ENCODE peak calls at places on chromosome 5, in seven cellular contexts. One of them, this sample, is unnamed.

GRCh38 chr5:126499742-126500396 is 76.7 kb downstream of the GRAMD2B start:
- DNase-seq in mesendoderm: peak
- DNase-seq in mesenchymal stem cell: no peak
- DNase-seq in trophoblast cell: no peak
- DNase-seq in H9: peak
- DNase-seq in IMR-90: no peak
- DNase-seq in neuronal stem cell: no peak
- DNase-seq in this sample: peak

GRCh38 chr5:1195916-1196315 is 5.5 kb upstream of the SLC6A19 start:
- DNase-seq in mesenchymal stem cell: no peak
- DNase-seq in IMR-90: no peak
- DNase-seq in H9: no peak
- DNase-seq in mesendoderm: no peak
- DNase-seq in trophoblast cell: no peak
- DNase-seq in neuronal stem cell: no peak
- DNase-seq in this sample: no peak

GRCh38 chr5:171957591-171958251 is 48.7 kb downstream of the FBXW11 start:
- DNase-seq in neuronal stem cell: no peak
- DNase-seq in H9: no peak
- DNase-seq in trophoblast cell: no peak
- DNase-seq in mesendoderm: no peak
- DNase-seq in mesenchymal stem cell: no peak
- DNase-seq in IMR-90: no peak
- DNase-seq in this sample: no peak

GRCh38 chr5:149429839-149430721 is 51.0 kb upstream of the IL17B start:
- DNase-seq in IMR-90: no peak
- DNase-seq in trophoblast cell: no peak
- DNase-seq in mesenchymal stem cell: peak
- DNase-seq in mesendoderm: peak
- DNase-seq in H9: peak
- DNase-seq in neuronal stem cell: no peak
- DNase-seq in this sample: no peak

GRCh38 chr5:127434588-127434987 is 82.9 kb upstream of the PRRC1 start:
- DNase-seq in mesendoderm: no peak
- DNase-seq in trophoblast cell: no peak
- DNase-seq in neuronal stem cell: no peak
- DNase-seq in H9: peak
- DNase-seq in IMR-90: no peak
- DNase-seq in mesenchymal stem cell: no peak
- DNase-seq in this sample: no peak

GRCh38 chr5:79561525-79561893 is 47.6 kb upstream of the HOMER1 start:
- DNase-seq in neuronal stem cell: no peak
- DNase-seq in H9: no peak
- DNase-seq in mesendoderm: no peak
- DNase-seq in trophoblast cell: no peak
- DNase-seq in mesenchymal stem cell: no peak
- DNase-seq in IMR-90: no peak
- DNase-seq in this sample: no peak

GRCh38 chr5:167585184-167585583 is 706.3 kb upstream of the WWC1 start:
- DNase-seq in IMR-90: no peak
- DNase-seq in mesendoderm: no peak
- DNase-seq in trophoblast cell: no peak
- DNase-seq in mesenchymal stem cell: no peak
- DNase-seq in neuronal stem cell: no peak
- DNase-seq in H9: no peak
- DNase-seq in this sample: no peak

GRCh38 chr5:176415240-176416122 is 858 bp downstream of the CLTB start:
- DNase-seq in H9: no peak
- DNase-seq in neuronal stem cell: no peak
- DNase-seq in mesenchymal stem cell: peak
- DNase-seq in trophoblast cell: peak
- DNase-seq in mesendoderm: peak
- DNase-seq in IMR-90: peak
- DNase-seq in this sample: peak

GRCh38 chr5:77928776-77929175 is 152.6 kb upstream of the TBCA start:
- DNase-seq in H9: no peak
- DNase-seq in mesendoderm: no peak
- DNase-seq in trophoblast cell: no peak
- DNase-seq in mesenchymal stem cell: no peak
- DNase-seq in neuronal stem cell: no peak
- DNase-seq in IMR-90: no peak
- DNase-seq in this sample: no peak

GRCh38 chr5:133930061-133930823 is 38.2 kb downstream of the C5orf15 start:
- DNase-seq in trophoblast cell: no peak
- DNase-seq in mesendoderm: no peak
- DNase-seq in neuronal stem cell: no peak
- DNase-seq in H9: no peak
- DNase-seq in IMR-90: peak
- DNase-seq in mesenchymal stem cell: no peak
- DNase-seq in this sample: no peak

GRCh38 chr5:167352801-167353200 is 938.6 kb upstream of the WWC1 start:
- DNase-seq in H9: no peak
- DNase-seq in neuronal stem cell: no peak
- DNase-seq in IMR-90: no peak
- DNase-seq in mesendoderm: no peak
- DNase-seq in mesenchymal stem cell: no peak
- DNase-seq in trophoblast cell: no peak
- DNase-seq in this sample: no peak

GRCh38 chr5:97065475-97065874 is 76.9 kb downstream of the LIX1 start:
- DNase-seq in mesendoderm: peak
- DNase-seq in trophoblast cell: no peak
- DNase-seq in neuronal stem cell: no peak
- DNase-seq in mesenchymal stem cell: no peak
- DNase-seq in H9: no peak
- DNase-seq in IMR-90: no peak
- DNase-seq in this sample: no peak

GRCh38 chr5:152372875-152373274 is 32.2 kb downstream of the NMUR2 start:
- DNase-seq in IMR-90: no peak
- DNase-seq in mesendoderm: no peak
- DNase-seq in trophoblast cell: no peak
- DNase-seq in H9: no peak
- DNase-seq in neuronal stem cell: no peak
- DNase-seq in mesenchymal stem cell: no peak
- DNase-seq in this sample: no peak

GRCh38 chr5:102911973-102912372 is 156.9 kb downstream of the PAM start:
- DNase-seq in IMR-90: peak
- DNase-seq in trophoblast cell: no peak
- DNase-seq in neuronal stem cell: no peak
- DNase-seq in mesendoderm: no peak
- DNase-seq in mesenchymal stem cell: peak
- DNase-seq in H9: no peak
- DNase-seq in this sample: no peak

GRCh38 chr5:158797498-158797845 is 302.2 kb downstream of the EBF1 start:
- DNase-seq in IMR-90: no peak
- DNase-seq in trophoblast cell: no peak
- DNase-seq in H9: no peak
- DNase-seq in mesendoderm: no peak
- DNase-seq in neuronal stem cell: no peak
- DNase-seq in mesenchymal stem cell: no peak
- DNase-seq in this sample: no peak

GRCh38 chr5:106376522-106376921 is 1294.2 kb downstream of the EFNA5 start:
- DNase-seq in neuronal stem cell: no peak
- DNase-seq in IMR-90: peak
- DNase-seq in mesenchymal stem cell: peak
- DNase-seq in mesendoderm: no peak
- DNase-seq in trophoblast cell: no peak
- DNase-seq in H9: no peak
- DNase-seq in this sample: no peak

GRCh38 chr5:107231191-107231590 is 439.5 kb downstream of the EFNA5 start:
- DNase-seq in mesenchymal stem cell: no peak
- DNase-seq in H9: no peak
- DNase-seq in mesendoderm: no peak
- DNase-seq in IMR-90: no peak
- DNase-seq in neuronal stem cell: no peak
- DNase-seq in trophoblast cell: no peak
- DNase-seq in this sample: no peak

GRCh38 chr5:17129093-17129492 is 88.3 kb upstream of the BASP1 start:
- DNase-seq in neuronal stem cell: no peak
- DNase-seq in mesendoderm: no peak
- DNase-seq in IMR-90: no peak
- DNase-seq in mesenchymal stem cell: peak
- DNase-seq in H9: no peak
- DNase-seq in trophoblast cell: no peak
- DNase-seq in this sample: no peak

GRCh38 chr5:151179489-151179840 is 21.9 kb upstream of the ANXA6 start:
- DNase-seq in neuronal stem cell: no peak
- DNase-seq in trophoblast cell: no peak
- DNase-seq in mesendoderm: no peak
- DNase-seq in mesenchymal stem cell: no peak
- DNase-seq in IMR-90: no peak
- DNase-seq in H9: no peak
- DNase-seq in this sample: no peak

GRCh38 chr5:140734354-140734753 is 34.1 kb downstream of the ZMAT2 start:
- DNase-seq in trophoblast cell: no peak
- DNase-seq in neuronal stem cell: no peak
- DNase-seq in IMR-90: no peak
- DNase-seq in H9: no peak
- DNase-seq in mesendoderm: peak
- DNase-seq in mesenchymal stem cell: peak
- DNase-seq in this sample: no peak

GRCh38 chr5:4083591-4084337 is 488.1 kb downstream of the IRX1 start:
- DNase-seq in neuronal stem cell: no peak
- DNase-seq in mesendoderm: no peak
- DNase-seq in mesenchymal stem cell: no peak
- DNase-seq in H9: no peak
- DNase-seq in trophoblast cell: no peak
- DNase-seq in IMR-90: no peak
- DNase-seq in this sample: no peak

GRCh38 chr5:91171322-91171721 is 211.8 kb downstream of the ARRDC3 start:
- DNase-seq in H9: no peak
- DNase-seq in IMR-90: no peak
- DNase-seq in mesenchymal stem cell: no peak
- DNase-seq in trophoblast cell: no peak
- DNase-seq in neuronal stem cell: no peak
- DNase-seq in mesendoderm: no peak
- DNase-seq in this sample: no peak

GRCh38 chr5:98769006-98769255 is 4.5 kb upstream of the RGMB start:
- DNase-seq in IMR-90: no peak
- DNase-seq in H9: no peak
- DNase-seq in mesenchymal stem cell: no peak
- DNase-seq in trophoblast cell: no peak
- DNase-seq in neuronal stem cell: no peak
- DNase-seq in mesendoderm: no peak
- DNase-seq in this sample: no peak

GRCh38 chr5:132055808-132056609 is 4.4 kb upstream of the IL3 start:
- DNase-seq in H9: peak
- DNase-seq in mesendoderm: no peak
- DNase-seq in neuronal stem cell: no peak
- DNase-seq in trophoblast cell: no peak
- DNase-seq in IMR-90: no peak
- DNase-seq in mesenchymal stem cell: no peak
- DNase-seq in this sample: peak

GRCh38 chr5:159184858-159185381 is 24.4 kb downstream of the RNF145 start:
- DNase-seq in mesendoderm: peak
- DNase-seq in trophoblast cell: peak
- DNase-seq in neuronal stem cell: no peak
- DNase-seq in H9: no peak
- DNase-seq in mesenchymal stem cell: peak
- DNase-seq in IMR-90: peak
- DNase-seq in this sample: no peak

GRCh38 chr5:21918451-21918850 is 934.7 kb downstream of the CDH12 start:
- DNase-seq in neuronal stem cell: no peak
- DNase-seq in IMR-90: no peak
- DNase-seq in mesendoderm: peak
- DNase-seq in trophoblast cell: no peak
- DNase-seq in mesenchymal stem cell: no peak
- DNase-seq in H9: no peak
- DNase-seq in this sample: no peak

GRCh38 chr5:103674321-103674720 is 111.7 kb upstream of the NUDT12 start:
- DNase-seq in trophoblast cell: no peak
- DNase-seq in neuronal stem cell: no peak
- DNase-seq in H9: no peak
- DNase-seq in mesendoderm: no peak
- DNase-seq in IMR-90: no peak
- DNase-seq in mesenchymal stem cell: no peak
- DNase-seq in this sample: no peak

GRCh38 chr5:120942551-120942950 is 478.5 kb downstream of the PRR16 start:
- DNase-seq in mesendoderm: peak
- DNase-seq in H9: no peak
- DNase-seq in IMR-90: peak
- DNase-seq in neuronal stem cell: no peak
- DNase-seq in trophoblast cell: no peak
- DNase-seq in mesenchymal stem cell: no peak
- DNase-seq in this sample: no peak

GRCh38 chr5:53337827-53338226 is 142.6 kb upstream of the FST start:
- DNase-seq in mesendoderm: no peak
- DNase-seq in H9: no peak
- DNase-seq in trophoblast cell: no peak
- DNase-seq in neuronal stem cell: no peak
- DNase-seq in IMR-90: peak
- DNase-seq in mesenchymal stem cell: no peak
- DNase-seq in this sample: no peak

GRCh38 chr5:173643964-173644363 is 27.5 kb upstream of the BOD1 start:
- DNase-seq in H9: peak
- DNase-seq in IMR-90: peak
- DNase-seq in trophoblast cell: no peak
- DNase-seq in mesenchymal stem cell: no peak
- DNase-seq in mesendoderm: peak
- DNase-seq in neuronal stem cell: peak
- DNase-seq in this sample: peak
- H2AK5ac ChIP-seq in H9: no peak
- H2AK5ac ChIP-seq in IMR-90: no peak
- H2AK5ac ChIP-seq in trophoblast cell: peak
- H2AK5ac ChIP-seq in mesenchymal stem cell: peak
- H2AK5ac ChIP-seq in mesendoderm: no peak
- H2AK5ac ChIP-seq in neuronal stem cell: no peak
- H2AK5ac ChIP-seq in this sample: peak

GRCh38 chr5:115627295-115627825 is 1.5 kb upstream of the TMED7 start:
- DNase-seq in neuronal stem cell: no peak
- DNase-seq in IMR-90: no peak
- DNase-seq in mesendoderm: no peak
- DNase-seq in H9: no peak
- DNase-seq in trophoblast cell: no peak
- DNase-seq in mesenchymal stem cell: no peak
- DNase-seq in this sample: no peak
- H2AK5ac ChIP-seq in neuronal stem cell: no peak
- H2AK5ac ChIP-seq in IMR-90: no peak
- H2AK5ac ChIP-seq in mesendoderm: no peak
- H2AK5ac ChIP-seq in H9: no peak
- H2AK5ac ChIP-seq in trophoblast cell: no peak
- H2AK5ac ChIP-seq in mesenchymal stem cell: no peak
- H2AK5ac ChIP-seq in this sample: no peak

GRCh38 chr5:29769474-29769873 is 1424.0 kb upstream of the CDH6 start:
- DNase-seq in trophoblast cell: no peak
- DNase-seq in neuronal stem cell: no peak
- DNase-seq in mesenchymal stem cell: no peak
- DNase-seq in H9: no peak
- DNase-seq in mesendoderm: no peak
- DNase-seq in IMR-90: no peak
- DNase-seq in this sample: no peak
- H2AK5ac ChIP-seq in trophoblast cell: no peak
- H2AK5ac ChIP-seq in neuronal stem cell: no peak
- H2AK5ac ChIP-seq in mesenchymal stem cell: no peak
- H2AK5ac ChIP-seq in H9: no peak
- H2AK5ac ChIP-seq in mesendoderm: no peak
- H2AK5ac ChIP-seq in IMR-90: no peak
- H2AK5ac ChIP-seq in this sample: no peak

DNA sequence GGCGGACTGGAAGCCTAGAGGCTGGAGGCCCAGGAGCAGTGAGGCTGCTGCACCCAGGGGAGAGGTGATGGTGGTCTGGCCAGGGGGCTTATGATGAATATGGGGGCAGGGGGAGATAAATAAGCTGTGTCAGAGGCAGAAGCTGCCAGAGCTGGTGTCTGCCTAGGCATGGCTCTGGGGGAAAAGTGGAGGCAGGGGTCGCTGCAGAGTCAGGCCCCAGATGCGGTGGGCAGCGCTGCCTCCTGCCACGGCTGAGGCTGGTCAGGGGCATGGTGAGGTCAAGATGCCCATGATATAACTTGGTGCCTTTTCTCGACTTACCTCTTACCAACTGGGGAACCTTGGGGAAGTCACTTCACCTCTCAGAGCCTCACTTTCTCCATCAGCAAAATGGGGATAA is 51.1 kb downstream of the NSG2 start:
- DNase-seq in IMR-90: no peak
- DNase-seq in trophoblast cell: no peak
- DNase-seq in H9: no peak
- DNase-seq in mesendoderm: no peak
- DNase-seq in mesenchymal stem cell: no peak
- DNase-seq in neuronal stem cell: no peak
- DNase-seq in this sample: no peak
- H2AK5ac ChIP-seq in IMR-90: no peak
- H2AK5ac ChIP-seq in trophoblast cell: no peak
- H2AK5ac ChIP-seq in H9: no peak
- H2AK5ac ChIP-seq in mesendoderm: no peak
- H2AK5ac ChIP-seq in mesenchymal stem cell: no peak
- H2AK5ac ChIP-seq in neuronal stem cell: peak
- H2AK5ac ChIP-seq in this sample: no peak

This sample was measured in H1.